ENCODE peak calls at places on chromosomes 12 and 14, in six cellular contexts. M is heart left ventricle, C is tibial artery, T is cardiac muscle cell, K is lung, O is psoas muscle. R is an unnamed sample.

GRCh38 chr12:55931780-55932545 is 1.0 kb downstream of the DGKA start:
- DNase-seq in M (peak; percentile 59), C (peak; percentile 76), T (peak; percentile 80), K (no peak), O (peak; percentile 58), R (peak; percentile 20)

GRCh38 chr12:113462117-113462774 is 9.4 kb downstream of the LHX5 start:
- DNase-seq in M (peak; percentile 76), C (peak; percentile 83), T (peak; percentile 89), K (peak; percentile 75), O (peak; percentile 81), R (peak; percentile 57)

GRCh38 chr12:67410667-67411067 is 141.5 kb downstream of the CAND1 start:
- DNase-seq in M (no peak), C (no peak), T (no peak), K (no peak), O (no peak), R (peak; percentile 49)

GRCh38 chr14:101235042-101235871 is 326.0 kb upstream of the DIO3 start:
- DNase-seq in M (no peak), C (peak; percentile 66), T (peak; percentile 78), K (peak; percentile 53), O (peak; percentile 42), R (peak; percentile 72)

GRCh38 chr14:80930836-80931389 is 10.6 kb downstream of the CEP128 start:
- DNase-seq in M (no peak), C (no peak), T (no peak), K (no peak), O (no peak), R (peak; percentile 75)

GRCh38 chr14:102696332-102696731 is 80.9 kb upstream of the TRAF3 start:
- DNase-seq in M (no peak), C (no peak), T (no peak), K (no peak), O (no peak), R (no peak)

GRCh38 chr14:55889124-55889523 is 229.1 kb upstream of the PELI2 start:
- DNase-seq in M (no peak), C (no peak), T (no peak), K (no peak), O (no peak), R (no peak)

GRCh38 chr14:69316449-69317391 is 56.8 kb downstream of the GALNT16 start:
- DNase-seq in M (peak; percentile 88), C (peak; percentile 89), T (no peak), K (peak; percentile 34), O (peak; percentile 60), R (peak; percentile 34)

GRCh38 chr12:112824166-112824565 is 32.6 kb downstream of the RPH3A start:
- DNase-seq in M (no peak), C (no peak), T (no peak), K (no peak), O (no peak), R (no peak)

GRCh38 chr12:67534671-67535070 is 113.9 kb upstream of the DYRK2 start:
- DNase-seq in M (peak; percentile 59), C (no peak), T (no peak), K (no peak), O (no peak), R (peak; percentile 22)

GRCh38 chr14:68756734-68757133 is 36.1 kb downstream of the ZFP36L1 start:
- DNase-seq in M (no peak), C (no peak), T (no peak), K (no peak), O (no peak), R (no peak)

GRCh38 chr12:89183985-89184435 is 168.3 kb downstream of the DUSP6 start:
- DNase-seq in M (peak; percentile 59), C (peak; percentile 78), T (no peak), K (peak; percentile 59), O (peak; percentile 64), R (no peak)

GRCh38 chr12:14567311-14568195 is at the start of gene PLBD1:
- DNase-seq in M (peak; percentile 91), C (peak; percentile 76), T (peak; percentile 46), K (peak; percentile 82), O (peak; percentile 77), R (no peak)

GRCh38 chr14:74478996-74479635 is 14.0 kb downstream of the NPC2 start:
- DNase-seq in M (no peak), C (no peak), T (peak; percentile 63), K (no peak), O (no peak), R (peak; percentile 57)

GRCh38 chr12:47216150-47216677 is 136.5 kb upstream of the AMIGO2 start:
- DNase-seq in M (no peak), C (no peak), T (no peak), K (peak; percentile 45), O (no peak), R (no peak)

GRCh38 chr14:79551591-79551990 is 659.7 kb downstream of the DIO2 start:
- DNase-seq in M (no peak), C (no peak), T (no peak), K (no peak), O (no peak), R (no peak)

GRCh38 chr12:93025145-93026103 is 96.3 kb upstream of the EEA1 start:
- DNase-seq in M (no peak), C (no peak), T (peak; percentile 60), K (no peak), O (no peak), R (peak; percentile 35)

GRCh38 chr14:100541621-100542560 is 45.3 kb downstream of the BEGAIN start:
- DNase-seq in M (no peak), C (no peak), T (no peak), K (no peak), O (no peak), R (peak; percentile 74)

GRCh38 chr14:94405481-94405880 is 17.1 kb upstream of the SERPINA1 start:
- DNase-seq in M (no peak), C (no peak), T (no peak), K (no peak), O (no peak), R (no peak)

GRCh38 chr12:58961906-58962305 is 41.6 kb upstream of the LRIG3 start:
- DNase-seq in M (no peak), C (no peak), T (no peak), K (no peak), O (no peak), R (no peak)

GRCh38 chr12:19402743-19403400 is 36.4 kb upstream of the AEBP2 start:
- DNase-seq in M (peak; percentile 72), C (peak; percentile 81), T (peak; percentile 23), K (peak; percentile 39), O (peak; percentile 25), R (peak; percentile 97)

GRCh38 chr12:65879878-65880277 is 55.6 kb downstream of the HMGA2 start:
- DNase-seq in M (no peak), C (no peak), T (no peak), K (no peak), O (no peak), R (peak; percentile 26)

GRCh38 chr14:68695326-68695768 is 97.5 kb downstream of the ZFP36L1 start:
- DNase-seq in M (peak; percentile 68), C (peak; percentile 78), T (no peak), K (no peak), O (peak; percentile 63), R (peak; percentile 60)

GRCh38 chr12:91423336-91424050 is 240.9 kb upstream of the DCN start:
- DNase-seq in M (no peak), C (no peak), T (no peak), K (no peak), O (no peak), R (no peak)

GRCh38 chr14:58815046-58815701 is 177.4 kb downstream of the DACT1 start:
- DNase-seq in M (no peak), C (no peak), T (no peak), K (no peak), O (no peak), R (peak; percentile 18)

GRCh38 chr14:51302319-51303030 is 62.4 kb downstream of the TMX1 start:
- DNase-seq in M (no peak), C (no peak), T (no peak), K (no peak), O (no peak), R (no peak)

GRCh38 chr12:105279460-105280056 is 43.6 kb upstream of the APPL2 start:
- DNase-seq in M (no peak), C (no peak), T (peak; percentile 45), K (no peak), O (no peak), R (peak; percentile 6)

GRCh38 chr12:88309546-88309945 is 167.4 kb downstream of the TMTC3 start:
- DNase-seq in M (no peak), C (no peak), T (no peak), K (no peak), O (no peak), R (no peak)

DNA sequence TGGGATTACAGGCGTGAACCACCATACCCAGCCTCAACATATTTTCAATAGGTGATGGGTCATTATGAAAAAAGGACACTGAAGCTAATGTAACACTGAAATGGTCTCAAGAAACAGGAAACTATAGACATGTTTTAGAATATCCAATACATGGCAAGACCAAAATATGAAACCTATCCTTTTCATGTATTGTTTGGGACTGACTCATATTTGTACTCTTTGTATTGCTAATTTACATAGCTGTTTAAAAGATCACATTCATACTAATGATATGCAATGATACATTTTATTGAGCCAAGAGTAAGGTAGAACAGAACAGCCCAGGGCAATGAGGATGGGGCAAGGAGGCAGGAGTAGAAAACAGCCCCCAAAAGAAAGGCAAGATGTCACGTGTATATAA is 32.6 kb downstream of the RESF1 start:
- DNase-seq in M (no peak), C (no peak), T (no peak), K (no peak), O (no peak), R (no peak)
- H3K36me3 ChIP-seq in M (peaks cover 64% of the 10 kb centered on the region), C (peaks cover 7% of the 10 kb centered on the region), T (peaks cover 9% of the 10 kb centered on the region), K (peaks cover 28% of the 10 kb centered on the region), O (peaks cover 3% of the 10 kb centered on the region), R (peaks cover 2% of the 10 kb centered on the region)

DNA sequence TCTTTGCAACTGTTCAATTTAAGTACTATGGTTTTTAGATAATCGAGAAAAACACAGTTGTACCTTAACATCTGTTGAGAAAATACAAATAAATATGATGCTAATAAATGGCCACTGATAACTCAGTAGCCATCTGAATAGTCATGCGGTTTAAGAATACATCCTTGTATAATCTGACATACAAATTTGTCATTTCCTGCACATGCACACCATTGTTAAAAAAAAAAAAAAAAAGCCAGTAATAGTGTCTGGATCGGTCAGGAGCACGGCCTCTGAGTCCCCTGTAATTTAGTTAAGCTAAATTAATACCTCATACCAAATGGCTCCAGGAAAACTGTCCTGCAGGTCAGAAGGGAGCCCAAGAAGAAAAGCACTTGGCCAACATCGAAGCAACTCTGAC is 16.8 kb downstream of the RFC5 start:
- DNase-seq in M (no peak), C (no peak), T (no peak), K (no peak), O (no peak), R (no peak)
- H3K36me3 ChIP-seq in M (peaks cover 100% of the 10 kb centered on the region), C (peaks cover 73% of the 10 kb centered on the region), T (peaks cover 49% of the 10 kb centered on the region), K (peaks cover 43% of the 10 kb centered on the region), O (peaks cover 13% of the 10 kb centered on the region), R (peaks cover 77% of the 10 kb centered on the region)

DNA sequence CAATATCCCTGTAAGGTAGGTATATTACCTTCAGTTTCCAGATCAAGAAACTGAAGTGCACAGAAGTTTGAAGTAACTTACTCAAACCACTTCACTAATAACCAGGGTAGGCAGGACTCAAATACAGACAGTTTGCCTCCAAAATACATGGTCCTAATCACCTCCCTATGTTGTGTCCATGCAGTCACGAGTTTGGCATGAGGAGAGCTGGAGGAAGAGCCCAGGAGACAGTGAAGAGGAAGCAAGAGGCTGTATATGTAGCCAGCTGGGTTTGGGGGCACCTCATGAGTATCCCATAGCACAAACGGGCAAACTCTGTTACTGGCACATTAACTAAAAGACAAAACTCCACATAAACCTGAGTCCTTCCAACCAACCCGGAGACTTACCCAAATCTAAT is 79.2 kb downstream of the DUSP16 start:
- DNase-seq in M (no peak), C (no peak), T (no peak), K (no peak), O (no peak), R (no peak)
- H3K36me3 ChIP-seq in M (peaks cover 86% of the 10 kb centered on the region), C (peaks cover 9% of the 10 kb centered on the region), T (peaks cover 22% of the 10 kb centered on the region), K (peaks cover 9% of the 10 kb centered on the region), O (no peaks in the 10 kb centered on the region), R (no peaks in the 10 kb centered on the region)

GRCh38 chr12:3419538-3419937 is 71.5 kb upstream of the PRMT8 start:
- DNase-seq in M (no peak), C (no peak), T (no peak), K (no peak), O (no peak), R (no peak)
- H3K36me3 ChIP-seq in M (no peaks in the 10 kb centered on the region), C (no peaks in the 10 kb centered on the region), T (no peaks in the 10 kb centered on the region), K (no peaks in the 10 kb centered on the region), O (no peaks in the 10 kb centered on the region), R (no peaks in the 10 kb centered on the region)

R was measured in SJCRH30.